ENCODE peak calls at places on chromosomes 13 and 19, in seven cellular contexts. V, K, I, D, O, B and N are unnamed samples.

GRCh38 chr19:40982594-40983101 is 8.4 kb upstream of the CYP2B6 start:
- DNase-seq in V (no peak), K (no peak), I (no peak), D (no peak), O (no peak), B (no peak), N (no peak)

GRCh38 chr19:29845576-29846176 is 33.9 kb downstream of the CCNE1 start:
- DNase-seq in V (no peak), K (no peak), I (peak), D (peak), O (peak), B (no peak), N (no peak)

GRCh38 chr13:65864039-65864438 is 1366.1 kb downstream of the PCDH9 start:
- DNase-seq in V (no peak), K (no peak), I (no peak), D (no peak), O (no peak), B (no peak), N (no peak)

GRCh38 chr13:43804461-43805070 is 17.8 kb upstream of the ENOX1 start:
- DNase-seq in V (no peak), K (no peak), I (peak), D (no peak), O (peak), B (peak), N (peak)

GRCh38 chr13:113536461-113537110 is 46.1 kb upstream of the DCUN1D2 start:
- DNase-seq in V (no peak), K (no peak), I (no peak), D (no peak), O (no peak), B (no peak), N (no peak)

GRCh38 chr13:31350560-31350959 is 150.8 kb downstream of the B3GLCT start:
- DNase-seq in V (no peak), K (no peak), I (no peak), D (no peak), O (no peak), B (no peak), N (no peak)

GRCh38 chr19:6228523-6229215 is 51.1 kb downstream of the MLLT1 start:
- DNase-seq in V (no peak), K (no peak), I (no peak), D (no peak), O (no peak), B (no peak), N (no peak)

GRCh38 chr13:46775385-46776065 is 21.4 kb downstream of the ESD start:
- DNase-seq in V (no peak), K (no peak), I (no peak), D (no peak), O (no peak), B (no peak), N (no peak)

GRCh38 chr19:35793381-35794165 is 18.2 kb downstream of the ARHGAP33 start:
- DNase-seq in V (no peak), K (no peak), I (no peak), D (no peak), O (no peak), B (no peak), N (no peak)

GRCh38 chr13:60584976-60585375 is 188.0 kb downstream of the TDRD3 start:
- DNase-seq in V (no peak), K (no peak), I (no peak), D (no peak), O (no peak), B (no peak), N (no peak)